ENCODE peak calls at places on chromosomes 4 and X, in ten cellular contexts. R is testis; X is body of pancreas; H is tibial artery; W is IMR-90; P is left ventricle myocardium inferior; J is cardiac muscle cell; F is ovary; Y is colonic mucosa; I is CD4-positive, alpha-beta T cell. B is an unnamed sample. For H3K27me3, the result is how much of the 10 kb centered on the place peaks cover.

GRCh38 chr4:16024009-16024408 is 59.8 kb downstream of the PROM1 start:
- DNase-seq in I (no peak), W (peak), Y (no peak), H (no peak), P (no peak), X (no peak), J (no peak), F (no peak), R (no peak), B (no peak)

GRCh38 chr4:151968643-151969042 is 207.8 kb upstream of the GATB start:
- DNase-seq in Y (no peak), P (no peak), H (no peak), F (no peak), I (no peak), X (no peak), R (no peak), W (no peak), J (no peak), B (no peak)

GRCh38 chr4:2387829-2388228 is 30.6 kb downstream of the ZFYVE28 start:
- DNase-seq in H (no peak), Y (no peak), R (no peak), W (no peak), X (no peak), P (no peak), F (no peak), J (no peak), I (no peak), B (no peak)

GRCh38 chrX:33156152-33156726 is 55.1 kb downstream of the DMD start:
- DNase-seq in F (no peak), Y (no peak), W (peak), R (no peak), J (no peak), H (no peak), I (no peak), P (no peak), X (no peak), B (no peak)

GRCh38 chrX:134780908-134781307 is 122.6 kb upstream of the PLAC1 start:
- DNase-seq in X (no peak), R (peak), P (no peak), I (no peak), Y (no peak), F (no peak), W (no peak), J (no peak), H (no peak), B (no peak)

GRCh38 chr4:52837716-52838558 is 24.2 kb upstream of the RASL11B start:
- DNase-seq in X (peak), R (no peak), I (no peak), F (no peak), J (peak), W (peak), H (no peak), Y (no peak), P (no peak), B (peak)

GRCh38 chrX:85309717-85310116 is 65.9 kb downstream of the ZNF711 start:
- DNase-seq in F (no peak), X (no peak), J (no peak), P (no peak), Y (no peak), I (no peak), R (no peak), W (no peak), H (no peak), B (no peak)

GRCh38 chrX:72258174-72258573 is 18.9 kb downstream of the RPS4X start:
- DNase-seq in Y (no peak), X (no peak), J (peak), P (no peak), H (no peak), R (no peak), I (no peak), W (peak), F (no peak), B (no peak)

GRCh38 chr4:77820836-77821561 is 1.8 kb upstream of the CNOT6L start:
- DNase-seq in W (no peak), Y (peak), P (no peak), X (peak), I (no peak), R (no peak), J (peak), H (no peak), F (no peak), B (no peak)

GRCh38 chr4:142741995-142742394 is 104.1 kb downstream of the INPP4B start:
- DNase-seq in I (no peak), W (no peak), H (no peak), P (no peak), R (no peak), Y (no peak), F (no peak), J (no peak), X (no peak), B (no peak)
- TF ChIP-seq CTCF in I (no peak), W (no peak), H (no peak), P (no peak), R (no peak), Y (no peak), F (no peak), J (no peak), X (no peak), B (no peak)

GRCh38 chr4:39469429-39470077 is 10.7 kb downstream of the LIAS start:
- DNase-seq in J (peak), Y (peak), R (peak), H (peak), P (no peak), W (peak), I (no peak), F (peak), X (peak), B (peak)
- H3K27ac ChIP-seq in J (peak), Y (no peak), R (peak), H (peak), P (peak), W (no peak), I (no peak), F (peak), X (peak), B (peak)

GRCh38 chr4:3702084-3702521 is 64.1 kb upstream of the ADRA2C start:
- DNase-seq in P (no peak), H (no peak), W (no peak), J (no peak), Y (no peak), F (peak), R (no peak), I (no peak), X (no peak), B (no peak)

GRCh38 chr4:3701271-3702083 is 64.7 kb upstream of the ADRA2C start:
- DNase-seq in I (no peak), H (no peak), Y (no peak), W (no peak), P (no peak), F (peak), J (no peak), R (no peak), X (no peak), B (no peak)

GRCh38 chr4:3700223-3700622 is 66.0 kb upstream of the ADRA2C start:
- DNase-seq in Y (no peak), X (no peak), H (no peak), P (no peak), I (no peak), J (no peak), W (no peak), R (no peak), F (peak), B (no peak)

GRCh38 chr4:3699678-3700077 is 66.5 kb upstream of the ADRA2C start:
- DNase-seq in I (no peak), J (no peak), W (no peak), H (no peak), F (peak), Y (no peak), X (no peak), P (no peak), R (no peak), B (no peak)

GRCh38 chr4:3700736-3701135 is 65.4 kb upstream of the ADRA2C start:
- DNase-seq in J (no peak), R (no peak), F (peak), W (no peak), I (no peak), P (no peak), X (no peak), Y (no peak), H (no peak), B (no peak)
- H3K27me3 ChIP-seq in J (under half), R (under half), F (under half), W (under half), I (under half), P (half or more), X (under half), Y (under half), H (under half), B (under half)

GRCh38 chr4:189087981-189088380 is 852.7 kb upstream of the FRG1 start:
- DNase-seq in R (no peak), X (no peak), W (no peak), F (no peak), Y (no peak), P (no peak), J (no peak), I (no peak), H (no peak), B (no peak)

GRCh38 chr4:189088783-189089182 is 851.9 kb upstream of the FRG1 start:
- DNase-seq in P (no peak), X (no peak), Y (no peak), R (no peak), J (no peak), I (no peak), H (no peak), W (peak), F (no peak), B (no peak)

GRCh38 chr4:189092596-189092995 is 848.1 kb upstream of the FRG1 start:
- DNase-seq in I (no peak), H (no peak), J (no peak), R (no peak), W (peak), F (no peak), X (no peak), Y (no peak), P (no peak), B (no peak)

GRCh38 chr4:189084671-189085070 is 856.0 kb upstream of the FRG1 start:
- DNase-seq in X (no peak), I (no peak), Y (no peak), H (no peak), W (no peak), F (no peak), P (no peak), R (no peak), J (no peak), B (no peak)

GRCh38 chr4:189090174-189090814 is 850.4 kb upstream of the FRG1 start:
- DNase-seq in I (no peak), R (no peak), W (peak), J (no peak), H (no peak), F (no peak), X (no peak), Y (no peak), P (no peak), B (no peak)
- TF ChIP-seq CTCF in I (no peak), R (no peak), W (peak), J (no peak), H (no peak), F (no peak), X (no peak), Y (no peak), P (peak), B (no peak)

DNA sequence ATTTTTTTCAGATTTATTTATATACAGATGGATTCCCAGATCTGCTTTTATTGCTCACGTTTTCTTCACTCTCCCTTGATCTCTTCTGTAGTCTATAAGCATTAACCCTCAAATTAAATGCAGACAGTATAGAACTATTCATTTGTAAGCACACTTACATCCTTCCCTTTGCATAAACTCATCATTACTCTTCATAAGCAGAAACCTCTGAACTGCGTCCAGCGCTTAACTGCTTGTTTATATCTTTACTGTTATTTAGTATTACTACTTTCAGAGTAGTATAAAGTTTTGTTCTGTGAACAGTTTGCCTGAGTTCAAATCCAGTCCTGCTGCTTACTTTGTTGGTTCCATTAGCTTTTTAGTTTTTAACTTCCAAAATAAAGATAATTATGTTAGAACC is 132.9 kb downstream of the STIM2 start:
- DNase-seq in R (no peak), H (no peak), Y (no peak), P (no peak), J (peak), W (peak), X (no peak), I (no peak), F (no peak), B (no peak)
- H3K27ac ChIP-seq in R (peak), H (no peak), Y (no peak), P (peak), J (peak), W (no peak), X (no peak), I (no peak), F (peak), B (no peak)

GRCh38 chrX:140710710-140711109 is 1.2 kb downstream of the LINC00632 start:
- DNase-seq in J (no peak), Y (no peak), I (no peak), X (no peak), R (no peak), W (no peak), F (no peak), P (no peak), H (peak), B (no peak)

GRCh38 chrX:140709421-140709846 is at the start of gene LINC00632:
- DNase-seq in F (no peak), J (no peak), I (no peak), W (no peak), H (no peak), P (no peak), Y (no peak), X (no peak), R (no peak), B (no peak)

GRCh38 chrX:140715787-140716186 is 6.2 kb downstream of the LINC00632 start:
- DNase-seq in I (no peak), Y (no peak), F (no peak), J (no peak), H (no peak), X (no peak), W (peak), P (no peak), R (no peak), B (no peak)

GRCh38 chrX:140712413-140713173 is 3.0 kb downstream of the LINC00632 start:
- DNase-seq in J (peak), F (peak), W (peak), R (peak), Y (peak), P (peak), I (peak), H (peak), X (peak), B (peak)

GRCh38 chrX:140713174-140713539 is 3.6 kb downstream of the LINC00632 start:
- DNase-seq in F (no peak), H (no peak), J (no peak), Y (no peak), R (no peak), X (no peak), I (no peak), W (no peak), P (no peak), B (no peak)
- H3K27me3 ChIP-seq in F (under half), H (under half), J (under half), Y (under half), R (under half), X (under half), I (under half), W (under half), P (under half), B (under half)

GRCh38 chr4:162502109-162502508 is 338.3 kb upstream of the FSTL5 start:
- DNase-seq in Y (no peak), J (no peak), X (no peak), F (no peak), H (no peak), R (no peak), P (no peak), I (no peak), W (no peak), B (no peak)

GRCh38 chr4:162498168-162498567 is 334.4 kb upstream of the FSTL5 start:
- DNase-seq in R (no peak), H (no peak), I (no peak), J (peak), F (no peak), W (no peak), Y (no peak), X (peak), P (peak), B (no peak)

GRCh38 chr4:162497564-162498167 is 333.9 kb upstream of the FSTL5 start:
- DNase-seq in P (no peak), Y (no peak), W (peak), I (no peak), X (peak), F (no peak), H (no peak), R (no peak), J (peak), B (no peak)

GRCh38 chr4:162503868-162504267 is 340.1 kb upstream of the FSTL5 start:
- DNase-seq in X (no peak), F (no peak), W (no peak), P (no peak), J (no peak), Y (no peak), H (no peak), R (no peak), I (no peak), B (no peak)

DNA sequence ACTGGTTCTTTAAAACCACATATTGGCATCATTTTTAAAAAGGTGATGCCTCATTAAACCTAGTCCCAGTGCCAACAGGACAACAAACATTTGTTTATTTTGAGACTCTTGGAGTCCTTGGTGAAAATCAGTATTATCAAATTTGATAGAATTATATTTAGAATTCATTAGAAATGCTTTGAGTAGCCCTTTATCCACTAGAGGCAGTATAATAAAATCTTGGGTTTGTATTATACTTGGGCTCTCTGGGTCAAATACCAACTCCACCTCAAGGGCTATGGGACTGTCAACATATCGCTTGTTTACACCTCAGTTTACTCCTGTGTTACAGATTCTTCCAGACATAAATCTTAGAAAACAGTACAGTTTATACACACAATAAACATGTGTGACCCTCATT is 335.7 kb upstream of the FSTL5 start:
- DNase-seq in F (no peak), X (no peak), P (no peak), H (no peak), R (no peak), J (peak), W (no peak), Y (no peak), I (no peak), B (no peak)
- TF ChIP-seq CTCF in F (no peak), X (no peak), P (peak), H (peak), R (no peak), J (peak), W (peak), Y (no peak), I (no peak), B (peak)

GRCh38 chrX:40966204-40966820 is 118.9 kb upstream of the USP9X start:
- DNase-seq in J (no peak), F (no peak), W (no peak), H (no peak), I (no peak), P (no peak), Y (no peak), X (no peak), R (no peak), B (no peak)
- H3K27ac ChIP-seq in J (no peak), F (no peak), W (no peak), H (no peak), I (no peak), P (peak), Y (no peak), X (no peak), R (no peak), B (peak)

DNA sequence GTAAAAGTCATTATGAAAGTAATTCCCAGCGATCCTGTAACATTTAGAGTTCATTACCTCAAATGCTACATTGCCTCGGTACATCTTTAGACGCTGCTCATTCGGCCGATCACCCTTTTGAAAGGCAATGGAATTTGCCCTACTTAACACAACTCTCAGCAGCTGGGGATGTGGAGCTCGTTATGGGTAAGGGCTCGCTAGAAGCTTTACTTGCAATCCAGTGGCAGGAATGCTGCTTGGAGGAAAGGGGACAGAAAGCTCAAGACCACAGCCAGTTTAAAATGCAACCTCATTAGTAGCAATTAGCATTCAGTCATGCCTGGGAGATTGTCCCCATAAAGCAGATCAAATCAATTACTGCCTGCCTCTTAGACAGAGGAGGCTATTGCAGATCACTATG is 237.7 kb upstream of the GLRA2 start:
- DNase-seq in R (no peak), J (no peak), X (no peak), P (no peak), F (no peak), I (no peak), H (no peak), W (no peak), Y (no peak), B (no peak)
- H3K27me3 ChIP-seq in R (under half), J (under half), X (under half), P (under half), F (under half), I (under half), H (under half), W (under half), Y (under half), B (under half)

B was measured in right atrium auricular region.